ENCODE peak calls at places on chromosomes 13 and 19, in four cellular contexts. One of them, this sample, is unnamed.
A peak's percentile ranks its signal among the peaks of the same experiment; 100 is the strongest.

GRCh38 chr13:109720758-109721184 is 65.6 kb downstream of the IRS2 start:
- DNase-seq in GM23338: no peak
- DNase-seq in tibial nerve: no peak
- DNase-seq in heart left ventricle: no peak
- DNase-seq in this sample: no peak

GRCh38 chr19:48928164-48929005 is 5.1 kb upstream of the DHDH start:
- DNase-seq in GM23338: no peak
- DNase-seq in tibial nerve: no peak
- DNase-seq in heart left ventricle: no peak
- DNase-seq in this sample: no peak

GRCh38 chr19:12159773-12160414 is 3.0 kb upstream of the ZNF136 start:
- DNase-seq in GM23338: peak; percentile 65
- DNase-seq in tibial nerve: no peak
- DNase-seq in heart left ventricle: no peak
- DNase-seq in this sample: no peak

GRCh38 chr13:94033830-94034642 is 445.4 kb downstream of the DCT start:
- DNase-seq in GM23338: peak; percentile 29
- DNase-seq in tibial nerve: no peak
- DNase-seq in heart left ventricle: no peak
- DNase-seq in this sample: no peak

GRCh38 chr19:38661996-38662395 is 14.5 kb downstream of the ACTN4 start:
- DNase-seq in GM23338: no peak
- DNase-seq in tibial nerve: no peak
- DNase-seq in heart left ventricle: no peak
- DNase-seq in this sample: no peak

GRCh38 chr13:24116103-24116502 is 44.4 kb upstream of the SPATA13 start:
- DNase-seq in GM23338: no peak
- DNase-seq in tibial nerve: no peak
- DNase-seq in heart left ventricle: no peak
- DNase-seq in this sample: no peak

GRCh38 chr13:93326427-93326826 is 99.8 kb downstream of the GPC6 start:
- DNase-seq in GM23338: no peak
- DNase-seq in tibial nerve: no peak
- DNase-seq in heart left ventricle: no peak
- DNase-seq in this sample: no peak

GRCh38 chr13:47628666-47629065 is 372.4 kb downstream of the SUCLA2 start:
- DNase-seq in GM23338: no peak
- DNase-seq in tibial nerve: no peak
- DNase-seq in heart left ventricle: no peak
- DNase-seq in this sample: no peak

GRCh38 chr19:33332248-33332647 is 29.9 kb upstream of the CEBPA start:
- DNase-seq in GM23338: no peak
- DNase-seq in tibial nerve: peak; percentile 19
- DNase-seq in heart left ventricle: no peak
- DNase-seq in this sample: no peak

GRCh38 chr19:50500060-50500752 is 10.8 kb downstream of the JOSD2 start:
- DNase-seq in GM23338: peak; percentile 68
- DNase-seq in tibial nerve: no peak
- DNase-seq in heart left ventricle: peak; percentile 92
- DNase-seq in this sample: peak; percentile 38
- TF ChIP-seq CTCF in GM23338: peak; percentile 37
- TF ChIP-seq CTCF in tibial nerve: no peak
- TF ChIP-seq CTCF in heart left ventricle: peak; percentile 16
- TF ChIP-seq CTCF in this sample: peak; percentile 21

GRCh38 chr19:10295847-10296591 is 6.3 kb downstream of the ICAM5 start:
- DNase-seq in GM23338: peak; percentile 75
- DNase-seq in tibial nerve: no peak
- DNase-seq in heart left ventricle: no peak
- DNase-seq in this sample: no peak
- H3K4me3 ChIP-seq in GM23338: peak overlapping the region; percentile 63
- H3K4me3 ChIP-seq in tibial nerve: peak overlapping the region; percentile 15
- H3K4me3 ChIP-seq in heart left ventricle: no peak overlapping the region
- H3K4me3 ChIP-seq in this sample: peak overlapping the region; percentile 52

DNA sequence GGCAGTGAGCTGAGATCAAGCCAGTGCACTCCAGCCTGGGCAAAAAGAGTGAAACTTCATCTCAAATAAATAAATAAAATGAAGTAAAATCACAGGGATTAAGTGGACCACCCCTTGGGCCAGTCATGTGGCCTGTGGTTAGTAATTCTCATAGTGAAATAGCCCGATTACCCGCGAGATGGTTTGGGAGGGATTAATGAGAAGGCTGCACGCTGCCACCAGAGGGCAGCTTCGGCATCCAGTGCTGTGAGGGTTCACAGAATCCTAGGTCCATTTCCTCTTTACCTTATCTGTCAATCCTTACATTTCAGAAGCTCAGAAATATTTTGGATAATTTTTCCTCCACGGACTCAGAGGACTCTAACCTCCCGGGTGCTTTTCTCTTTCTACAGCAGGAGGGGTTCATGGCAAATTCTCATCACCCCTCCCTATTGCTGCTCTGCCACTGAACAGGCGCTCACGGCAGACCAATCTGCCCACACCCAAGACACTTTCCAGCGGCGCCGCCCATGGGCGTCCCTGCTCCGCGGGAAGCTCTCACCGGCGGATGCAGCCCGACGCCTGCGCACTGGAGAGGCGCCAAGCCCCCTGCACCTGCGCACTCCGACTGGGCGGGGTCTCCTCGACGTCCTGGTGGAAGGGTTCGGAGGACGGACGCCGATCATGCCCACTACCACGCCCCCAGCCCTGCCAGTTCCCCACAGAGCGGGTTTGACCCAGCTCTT is 11.0 kb downstream of the ZNF835 start:
- DNase-seq in GM23338: no peak
- DNase-seq in tibial nerve: no peak
- DNase-seq in heart left ventricle: peak; percentile 58
- DNase-seq in this sample: no peak
- TF ChIP-seq CTCF in GM23338: peak; percentile 11
- TF ChIP-seq CTCF in tibial nerve: no peak
- TF ChIP-seq CTCF in heart left ventricle: peak; percentile 50
- TF ChIP-seq CTCF in this sample: no peak

GRCh38 chr13:40660270-40660669 is 6.2 kb downstream of the FOXO1 start:
- DNase-seq in GM23338: peak; percentile 45
- DNase-seq in tibial nerve: no peak
- DNase-seq in heart left ventricle: no peak
- DNase-seq in this sample: no peak

GRCh38 chr13:40660692-40661091 is 5.7 kb downstream of the FOXO1 start:
- DNase-seq in GM23338: no peak
- DNase-seq in tibial nerve: no peak
- DNase-seq in heart left ventricle: no peak
- DNase-seq in this sample: no peak

GRCh38 chr13:40664100-40665060 is 2.1 kb downstream of the FOXO1 start:
- DNase-seq in GM23338: peak; percentile 45
- DNase-seq in tibial nerve: peak; percentile 66
- DNase-seq in heart left ventricle: peak; percentile 85
- DNase-seq in this sample: peak; percentile 90

GRCh38 chr13:40665061-40665753 is 1.2 kb downstream of the FOXO1 start:
- DNase-seq in GM23338: peak; percentile 47
- DNase-seq in tibial nerve: no peak
- DNase-seq in heart left ventricle: peak; percentile 52
- DNase-seq in this sample: peak; percentile 65

DNA sequence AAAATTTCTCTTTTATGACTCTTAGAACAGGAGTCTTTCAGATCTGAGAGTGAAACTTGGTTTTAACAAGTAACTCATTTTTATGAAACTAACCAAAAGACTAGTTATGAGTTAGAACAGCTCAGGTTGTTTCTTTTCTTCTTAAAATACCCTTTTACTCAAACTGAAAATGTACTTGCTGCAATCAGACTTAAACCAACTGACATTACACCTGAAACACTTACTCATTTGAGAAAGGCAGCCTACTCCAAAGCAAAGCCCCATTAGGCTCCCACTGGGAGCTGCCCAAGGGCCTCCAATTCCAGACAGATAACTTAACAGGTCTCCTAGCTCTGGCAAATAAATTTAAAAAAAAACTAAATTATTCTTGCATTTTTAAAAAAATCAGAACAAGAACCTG is 3.6 kb downstream of the FOXO1 start:
- DNase-seq in GM23338: peak; percentile 58
- DNase-seq in tibial nerve: no peak
- DNase-seq in heart left ventricle: no peak
- DNase-seq in this sample: peak; percentile 84
- H3K4me3 ChIP-seq in GM23338: peak overlapping the region; percentile 86
- H3K4me3 ChIP-seq in tibial nerve: peak overlapping the region; percentile 78
- H3K4me3 ChIP-seq in heart left ventricle: peak overlapping the region; percentile 95
- H3K4me3 ChIP-seq in this sample: peak overlapping the region; percentile 60

GRCh38 chr19:4550479-4551050 is 8.9 kb downstream of the SEMA6B start:
- DNase-seq in GM23338: no peak
- DNase-seq in tibial nerve: no peak
- DNase-seq in heart left ventricle: no peak
- DNase-seq in this sample: no peak

GRCh38 chr19:4543856-4544647 is 4.2 kb upstream of the LRG1 start:
- DNase-seq in GM23338: no peak
- DNase-seq in tibial nerve: no peak
- DNase-seq in heart left ventricle: no peak
- DNase-seq in this sample: no peak

GRCh38 chr19:4550018-4550417 is 9.5 kb downstream of the SEMA6B start:
- DNase-seq in GM23338: no peak
- DNase-seq in tibial nerve: no peak
- DNase-seq in heart left ventricle: no peak
- DNase-seq in this sample: no peak

GRCh38 chr19:4548238-4548584 is 8.4 kb upstream of the LRG1 start:
- DNase-seq in GM23338: no peak
- DNase-seq in tibial nerve: no peak
- DNase-seq in heart left ventricle: no peak
- DNase-seq in this sample: no peak

DNA sequence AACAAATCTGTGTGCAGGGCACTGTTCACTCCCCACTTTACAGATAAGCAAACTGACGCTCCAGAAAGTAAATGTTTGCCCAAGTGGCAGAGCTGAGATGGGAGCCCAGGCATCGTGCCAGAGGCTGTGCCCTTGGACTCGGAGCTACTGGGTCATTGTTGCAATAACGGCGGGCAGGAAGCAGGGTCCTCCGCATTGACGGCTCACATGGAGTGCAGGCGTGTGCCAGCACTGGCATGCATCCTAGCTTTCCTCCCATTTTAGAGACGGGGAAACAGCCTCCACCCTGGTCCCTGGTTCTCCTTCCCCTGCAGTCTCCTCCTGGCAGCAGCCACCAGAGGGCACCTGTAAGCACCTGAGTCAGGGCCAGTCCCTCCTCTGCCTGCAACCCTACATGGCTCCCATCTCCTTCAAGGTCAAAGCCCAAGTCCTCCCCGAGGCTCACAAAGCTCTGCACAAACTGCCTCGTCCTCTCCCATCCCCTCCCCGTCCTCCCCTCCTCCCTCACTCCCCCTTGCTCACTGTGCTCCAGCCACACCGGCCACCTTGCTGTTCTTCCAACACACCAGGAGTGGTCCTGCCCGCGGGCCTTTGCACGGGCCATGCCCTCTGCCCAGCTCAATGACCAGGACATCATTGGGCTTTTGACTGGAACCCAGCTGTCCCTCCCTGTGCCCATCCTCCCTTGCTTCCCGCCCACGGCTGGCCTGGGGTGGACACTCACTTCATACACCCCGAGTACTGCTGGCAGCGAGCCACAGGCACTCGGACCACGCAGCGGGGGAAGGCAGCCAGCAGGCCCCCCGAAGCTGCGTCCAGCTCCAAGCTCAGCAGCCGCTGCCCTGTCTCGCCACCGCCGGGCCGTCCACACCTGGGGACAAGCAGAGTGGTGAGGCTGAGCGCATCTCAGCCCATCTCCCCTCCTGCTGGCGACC is 7.7 kb upstream of the LRG1 start:
- DNase-seq in GM23338: no peak
- DNase-seq in tibial nerve: no peak
- DNase-seq in heart left ventricle: no peak
- DNase-seq in this sample: no peak
- TF ChIP-seq CTCF in GM23338: peak; percentile 37
- TF ChIP-seq CTCF in tibial nerve: no peak
- TF ChIP-seq CTCF in heart left ventricle: peak; percentile 11
- TF ChIP-seq CTCF in this sample: peak; percentile 42

GRCh38 chr19:8367327-8368001 is 3.5 kb downstream of the ANGPTL4 start:
- DNase-seq in GM23338: peak; percentile 84
- DNase-seq in tibial nerve: peak; percentile 80
- DNase-seq in heart left ventricle: peak; percentile 97
- DNase-seq in this sample: no peak
- H3K4me3 ChIP-seq in GM23338: peak overlapping the region; percentile 47
- H3K4me3 ChIP-seq in tibial nerve: no peak overlapping the region
- H3K4me3 ChIP-seq in heart left ventricle: peak overlapping the region; percentile 1
- H3K4me3 ChIP-seq in this sample: no peak overlapping the region

GRCh38 chr13:91554101-91554500 is 155.7 kb downstream of the GPC5 start:
- DNase-seq in GM23338: no peak
- DNase-seq in tibial nerve: no peak
- DNase-seq in heart left ventricle: no peak
- DNase-seq in this sample: no peak

GRCh38 chr13:91553584-91553983 is 155.2 kb downstream of the GPC5 start:
- DNase-seq in GM23338: no peak
- DNase-seq in tibial nerve: no peak
- DNase-seq in heart left ventricle: no peak
- DNase-seq in this sample: no peak

DNA sequence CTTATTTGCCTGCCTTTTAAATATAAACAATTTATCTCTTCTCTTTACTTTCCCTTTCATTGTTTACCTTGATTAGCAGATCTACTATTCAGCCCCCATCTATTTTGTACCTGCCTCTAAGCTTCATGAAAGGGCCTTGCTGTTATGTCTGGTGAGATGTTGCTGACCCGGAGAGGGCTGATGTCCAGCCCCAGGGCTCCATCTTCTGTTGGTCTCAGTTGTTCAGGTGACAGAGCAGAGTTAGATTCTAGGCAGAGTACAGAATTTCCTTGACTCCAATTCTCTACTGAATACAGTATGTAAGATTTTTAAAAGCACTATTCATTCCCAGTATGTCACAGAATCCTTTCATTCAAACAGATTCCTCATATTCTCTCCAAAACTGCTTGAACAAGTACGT is 158.9 kb downstream of the GPC5 start:
- DNase-seq in GM23338: no peak
- DNase-seq in tibial nerve: no peak
- DNase-seq in heart left ventricle: no peak
- DNase-seq in this sample: no peak
- TF ChIP-seq CTCF in GM23338: no peak
- TF ChIP-seq CTCF in tibial nerve: no peak
- TF ChIP-seq CTCF in heart left ventricle: no peak
- TF ChIP-seq CTCF in this sample: no peak

This sample was measured in GM12865.